ENCODE peak calls at places on chromosomes 13 and 19, in five cellular contexts. Q is GM23338, X is endothelial cell of umbilical vein, L is SK-N-SH, C is vagina. U is an unnamed sample. For H3K27me3, the result is how much of the 10 kb centered on the place peaks cover.

GRCh38 chr13:106038752-106039151 is 496.7 kb downstream of the EFNB2 start:
- DNase-seq in Q (no peak), L (no peak), C (no peak), X (no peak), U (no peak)

GRCh38 chr19:54105796-54106195 is 3.1 kb downstream of the NDUFA3 start:
- DNase-seq in C (no peak), L (no peak), Q (no peak), X (no peak), U (peak)

GRCh38 chr13:53074119-53074518 is 45.5 kb downstream of the OLFM4 start:
- DNase-seq in L (peak), X (no peak), C (no peak), Q (no peak), U (no peak)

GRCh38 chr13:42992585-42993122 is 613 bp upstream of the EPSTI1 start:
- DNase-seq in X (no peak), C (peak), L (no peak), Q (no peak), U (no peak)

GRCh38 chr13:38980628-38981078 is 10.0 kb downstream of the STOML3 start:
- DNase-seq in L (peak), X (no peak), C (no peak), Q (no peak), U (no peak)

GRCh38 chr13:32381539-32381938 is 46.4 kb downstream of the N4BP2L1 start:
- DNase-seq in L (peak), Q (peak), X (peak), C (no peak), U (no peak)

GRCh38 chr19:38209671-38210457 is 14.2 kb downstream of the DPF1 start:
- DNase-seq in L (peak), Q (peak), C (peak), X (peak), U (peak)

GRCh38 chr13:67267136-67267535 is 37.0 kb upstream of the PCDH9 start:
- DNase-seq in X (no peak), L (no peak), Q (no peak), C (no peak), U (no peak)

GRCh38 chr19:29526730-29527499 is 1.1 kb downstream of the VSTM2B start:
- DNase-seq in L (peak), X (no peak), C (no peak), Q (peak), U (no peak)

GRCh38 chr13:107993239-107993948 is 221.9 kb downstream of the LIG4 start:
- DNase-seq in C (no peak), X (no peak), Q (no peak), L (no peak), U (no peak)

GRCh38 chr13:80444240-80445015 is 103.5 kb upstream of the SPRY2 start:
- DNase-seq in L (no peak), X (no peak), C (no peak), Q (no peak), U (no peak)

GRCh38 chr13:39493966-39494365 is 109.0 kb downstream of the LHFPL6 start:
- DNase-seq in C (no peak), Q (peak), L (no peak), X (no peak), U (no peak)

GRCh38 chr13:89726690-89727435 is 1620.6 kb upstream of the MIR17HG start:
- DNase-seq in L (no peak), C (no peak), X (peak), Q (no peak), U (no peak)

GRCh38 chr19:20444202-20444885 is 121.2 kb downstream of the ZNF737 start:
- DNase-seq in C (no peak), Q (no peak), L (no peak), X (no peak), U (no peak)

GRCh38 chr19:41327076-41327475 is 17.1 kb downstream of the CCDC97 start:
- DNase-seq in C (no peak), X (no peak), Q (no peak), L (no peak), U (no peak)

GRCh38 chr19:29609636-29610035 is 3.6 kb downstream of the POP4 start:
- DNase-seq in X (no peak), C (no peak), L (no peak), Q (no peak), U (peak)

GRCh38 chr19:33450689-33451088 is 70.9 kb downstream of the PEPD start:
- DNase-seq in C (no peak), Q (no peak), X (no peak), L (no peak), U (peak)

GRCh38 chr19:43765109-43765876 is 10.5 kb upstream of the SMG9 start:
- DNase-seq in X (peak), Q (no peak), C (no peak), L (no peak), U (peak)

GRCh38 chr13:98484289-98485219 is 92.4 kb downstream of the STK24 start:
- DNase-seq in X (peak), C (peak), L (no peak), Q (peak), U (peak)

GRCh38 chr13:102907016-102907756 is 61.4 kb downstream of the ERCC5 start:
- DNase-seq in Q (no peak), C (no peak), X (no peak), L (no peak), U (no peak)

GRCh38 chr19:38769635-38770211 is 3.6 kb downstream of the LGALS7 start:
- DNase-seq in X (peak), Q (peak), L (peak), C (no peak), U (peak)

GRCh38 chr13:85261757-85262346 is 537.4 kb downstream of the SLITRK6 start:
- DNase-seq in L (no peak), C (no peak), X (peak), Q (peak), U (no peak)

GRCh38 chr13:51045450-51045849 is 65.6 kb downstream of the C13orf42 start:
- DNase-seq in L (no peak), C (no peak), X (no peak), Q (no peak), U (no peak)

DNA sequence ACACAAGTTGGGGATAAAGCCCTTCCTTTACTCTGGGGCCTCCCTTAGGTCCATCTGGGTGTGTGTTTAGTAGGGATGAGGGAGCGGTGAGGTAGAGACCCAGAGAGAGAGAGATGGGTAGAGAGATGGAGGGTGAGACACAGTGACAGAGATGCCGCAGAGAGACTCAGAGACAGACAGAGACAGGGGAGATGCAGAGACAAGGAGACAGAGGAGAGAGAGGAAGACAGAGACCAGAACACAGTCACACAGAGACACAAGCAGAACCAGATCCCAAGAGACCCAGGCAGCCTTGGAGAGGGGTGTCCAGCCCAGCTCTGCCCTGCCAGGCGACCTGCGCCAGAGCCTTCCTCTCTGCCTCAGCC is 2.4 kb downstream of the KLK1 start:
- DNase-seq in X (no peak), L (no peak), Q (no peak), C (no peak), U (no peak)
- H3K27me3 ChIP-seq in X (under half), L (half or more), Q (under half), C (under half), U (under half)

DNA sequence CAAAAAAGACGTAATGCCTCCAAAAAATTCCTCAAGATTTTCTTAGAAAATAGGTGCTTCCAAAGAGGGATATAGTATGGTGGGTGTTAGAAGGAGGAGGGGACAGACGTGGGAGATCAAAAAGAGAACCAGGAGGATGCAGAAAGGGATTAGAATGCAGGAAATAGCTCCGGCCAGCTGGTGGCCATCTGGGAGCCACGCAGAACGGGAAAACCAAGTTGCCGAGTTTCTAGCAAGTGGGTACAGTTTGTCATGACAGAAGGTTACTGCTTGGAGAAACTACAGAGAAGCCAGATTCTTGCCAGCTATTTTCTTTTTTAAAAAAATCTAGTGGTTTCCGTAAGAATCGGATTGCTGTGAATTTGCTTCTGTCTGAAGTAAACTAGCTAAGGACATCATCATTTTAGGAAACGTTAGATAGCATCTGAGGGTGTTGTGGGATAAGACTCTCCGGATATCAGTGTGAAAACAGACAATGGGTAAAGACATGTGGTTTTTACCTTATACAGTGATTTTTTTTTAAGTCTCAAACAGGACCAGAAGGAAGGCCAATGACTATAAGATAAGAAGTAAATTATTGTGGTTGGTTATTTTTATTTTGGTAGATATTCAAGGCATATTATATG is 104.9 kb downstream of the HSPH1 start:
- DNase-seq in L (peak), X (no peak), Q (peak), C (no peak), U (no peak)
- TF ChIP-seq POLR2AphosphoS5 in L (no peak), X (no peak), Q (no peak), C (no peak), U (no peak)

GRCh38 chr19:50639121-50640112 is at the start of gene SYT3:
- DNase-seq in L (peak), C (no peak), Q (peak), X (no peak), U (peak)

GRCh38 chr19:50638576-50638975 is 1.1 kb downstream of the SYT3 start:
- DNase-seq in X (no peak), L (no peak), Q (no peak), C (no peak), U (no peak)

GRCh38 chr19:50644315-50644915 is 4.7 kb upstream of the SYT3 start:
- DNase-seq in X (no peak), Q (no peak), C (no peak), L (no peak), U (no peak)

GRCh38 chr19:50636317-50637085 is 3.2 kb downstream of the SYT3 start:
- DNase-seq in Q (no peak), C (no peak), X (no peak), L (no peak), U (no peak)

DNA sequence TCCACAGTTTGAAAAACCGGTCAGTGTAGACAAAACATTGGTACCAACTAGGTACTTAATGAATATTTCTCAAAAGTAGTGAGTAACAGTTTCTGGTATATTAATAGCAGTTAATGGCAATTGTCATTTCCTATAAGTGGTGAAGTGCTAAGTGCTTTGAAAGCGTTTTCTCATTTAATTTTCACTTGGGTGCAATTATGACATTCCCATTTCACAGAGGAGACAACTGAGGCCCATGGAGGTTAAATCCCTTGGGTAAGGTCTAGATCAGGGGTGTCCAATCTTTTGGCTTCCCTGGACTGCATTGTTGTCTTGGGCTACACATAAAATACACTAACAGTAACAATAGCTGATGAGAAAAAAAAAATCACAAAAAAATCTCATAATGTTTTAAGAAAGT is 687 bp upstream of the SYT3 start:
- DNase-seq in L (no peak), X (no peak), C (no peak), Q (no peak), U (no peak)
- H3K27me3 ChIP-seq in L (under half), X (under half), C (under half), Q (under half), U (under half)

GRCh38 chr19:50333235-50333736 is 4.1 kb upstream of the KCNC3 start:
- DNase-seq in L (peak), Q (peak), C (peak), X (peak), U (peak)
- TF ChIP-seq POLR2AphosphoS5 in L (no peak), Q (no peak), C (no peak), X (no peak), U (no peak)

GRCh38 chr19:1068111-1069001 is 1.4 kb downstream of the ARHGAP45 start:
- DNase-seq in X (no peak), L (no peak), C (no peak), Q (no peak), U (no peak)
- H3K27me3 ChIP-seq in X (under half), L (under half), C (under half), Q (under half), U (half or more)

GRCh38 chr13:101210774-101211173 is 205.5 kb downstream of the NALCN start:
- DNase-seq in C (no peak), Q (no peak), X (peak), L (no peak), U (no peak)
- TF ChIP-seq POLR2AphosphoS5 in C (no peak), Q (no peak), X (no peak), L (no peak), U (no peak)

DNA sequence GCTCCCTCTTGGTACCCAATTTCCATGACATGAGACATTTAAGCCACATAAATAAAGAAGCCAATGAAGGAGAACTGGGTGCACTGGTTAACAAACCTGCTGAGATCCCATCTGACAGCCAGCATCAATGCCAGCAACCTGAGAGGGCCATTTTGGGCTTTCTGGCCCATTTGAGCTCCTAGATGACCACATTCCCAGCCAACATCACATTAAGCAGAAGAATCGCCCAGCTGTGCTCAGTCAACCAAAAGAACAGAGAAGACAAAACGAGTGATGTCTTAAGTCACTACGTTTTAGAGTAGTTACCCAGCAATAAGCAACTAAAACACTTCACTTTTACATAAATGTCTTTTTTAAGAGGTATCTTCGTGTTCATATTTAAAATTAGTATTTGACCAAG is 21.9 kb downstream of the LCP1 start:
- DNase-seq in C (no peak), L (no peak), Q (no peak), X (no peak), U (no peak)
- H3K27me3 ChIP-seq in C (under half), L (under half), Q (under half), X (under half), U (under half)